ENCODE peak calls at places on chromosomes 1 and 21, in seven cellular contexts. D is heart right ventricle, S is suprapubic skin, M is NCI-H524, Q is Right ventricle myocardium inferior, Z is naive B cell, R is T-helper 2 cell. K is an unnamed sample.

GRCh38 chr1:113456967-113457366 is 66.7 kb downstream of the MAGI3 start:
- DNase-seq in D (peak; percentile 13), S (no peak), M (no peak), Q (no peak), Z (no peak), R (no peak), K (peak; percentile 75)

GRCh38 chr1:55445416-55445815 is 230.3 kb upstream of the USP24 start:
- DNase-seq in D (no peak), S (no peak), M (no peak), Q (no peak), Z (no peak), R (no peak), K (no peak)

GRCh38 chr1:7755448-7755847 is 15.6 kb upstream of the VAMP3 start:
- DNase-seq in D (no peak), S (no peak), M (peak; percentile 12), Q (no peak), Z (no peak), R (no peak), K (no peak)

GRCh38 chr1:165531021-165531420 is 12.8 kb upstream of the LRRC52 start:
- DNase-seq in D (peak; percentile 66), S (no peak), M (no peak), Q (no peak), Z (no peak), R (no peak), K (no peak)

GRCh38 chr1:211261229-211261628 is 2.1 kb downstream of the RCOR3 start:
- DNase-seq in D (no peak), S (no peak), M (no peak), Q (no peak), Z (no peak), R (no peak), K (no peak)

GRCh38 chr1:108503062-108503740 is 53.1 kb downstream of the NBPF6 start:
- DNase-seq in D (no peak), S (no peak), M (no peak), Q (no peak), Z (no peak), R (no peak), K (no peak)

GRCh38 chr1:201649776-201650607 is 111.1 kb downstream of the NAV1 start:
- DNase-seq in D (peak; percentile 86), S (peak; percentile 91), M (peak; percentile 74), Q (peak; percentile 90), Z (no peak), R (no peak), K (peak; percentile 89)

GRCh38 chr1:67084765-67085318 is 30.9 kb upstream of the SLC35D1 start:
- DNase-seq in D (no peak), S (no peak), M (no peak), Q (no peak), Z (no peak), R (no peak), K (no peak)

GRCh38 chr1:185040333-185040732 is 5.0 kb upstream of the RNF2 start:
- DNase-seq in D (no peak), S (no peak), M (no peak), Q (no peak), Z (no peak), R (no peak), K (no peak)

GRCh38 chr1:66207484-66207883 is 326.5 kb upstream of the SGIP1 start:
- DNase-seq in D (peak; percentile 10), S (no peak), M (no peak), Q (no peak), Z (no peak), R (no peak), K (no peak)

GRCh38 chr21:34612056-34612455 is 2.9 kb downstream of the RCAN1 start:
- DNase-seq in D (no peak), S (no peak), M (no peak), Q (no peak), Z (no peak), R (no peak), K (no peak)

GRCh38 chr21:44462834-44463200 is 7.5 kb downstream of the LRRC3 start:
- DNase-seq in D (no peak), S (peak; percentile 73), M (no peak), Q (peak; percentile 31), Z (no peak), R (no peak), K (no peak)

GRCh38 chr1:149937779-149938178 is 1.1 kb upstream of the MTMR11 start:
- DNase-seq in D (no peak), S (no peak), M (no peak), Q (no peak), Z (no peak), R (no peak), K (no peak)

GRCh38 chr21:18744840-18745239 is 341.3 kb upstream of the TMPRSS15 start:
- DNase-seq in D (no peak), S (no peak), M (no peak), Q (no peak), Z (no peak), R (no peak), K (no peak)

GRCh38 chr1:36753451-36753850 is 270.7 kb upstream of the CSF3R start:
- DNase-seq in D (no peak), S (no peak), M (no peak), Q (no peak), Z (no peak), R (no peak), K (no peak)

GRCh38 chr1:234896477-234897364 is 231.9 kb downstream of the TOMM20 start:
- DNase-seq in D (no peak), S (no peak), M (no peak), Q (no peak), Z (no peak), R (no peak), K (no peak)

GRCh38 chr1:178609015-178609414 is 96.1 kb downstream of the TEX35 start:
- DNase-seq in D (no peak), S (no peak), M (no peak), Q (no peak), Z (no peak), R (no peak), K (no peak)

GRCh38 chr1:160261526-160261877 is 847 bp downstream of the DCAF8 start:
- DNase-seq in D (peak; percentile 27), S (no peak), M (no peak), Q (no peak), Z (peak; percentile 54), R (peak; percentile 66), K (no peak)

GRCh38 chr1:230185076-230186001 is 118.3 kb downstream of the GALNT2 start:
- DNase-seq in D (no peak), S (no peak), M (no peak), Q (no peak), Z (no peak), R (no peak), K (no peak)